ENCODE peak calls at places on chromosomes 7 and 10, in seven cellular contexts. T, X, Z, U, V, R and P are unnamed samples.

GRCh38 chr10:132915411-132915810 is 27.0 kb downstream of the CFAP46 start:
- DNase-seq in T (no peak), X (no peak), Z (no peak), U (no peak), V (peak; percentile 34), R (no peak), P (peak; percentile 37)

GRCh38 chr10:47289921-47290320 is 10.1 kb upstream of the GDF10 start:
- DNase-seq in T (no peak), X (no peak), Z (no peak), U (no peak), V (no peak), R (no peak), P (no peak)

GRCh38 chr10:112006407-112006806 is 177.2 kb downstream of the GPAM start:
- DNase-seq in T (no peak), X (no peak), Z (no peak), U (no peak), V (no peak), R (no peak), P (no peak)

GRCh38 chr10:71927669-71928592 is 36.3 kb upstream of the CHST3 start:
- DNase-seq in T (no peak), X (no peak), Z (no peak), U (no peak), V (no peak), R (peak; percentile 38), P (no peak)

GRCh38 chr7:129989466-129989865 is 36.7 kb upstream of the UBE2H start:
- DNase-seq in T (no peak), X (no peak), Z (no peak), U (no peak), V (no peak), R (peak; percentile 10), P (no peak)

GRCh38 chr7:37408885-37409248 is 39.8 kb downstream of the ELMO1 start:
- DNase-seq in T (no peak), X (peak; percentile 16), Z (no peak), U (no peak), V (no peak), R (no peak), P (no peak)

GRCh38 chr10:126014309-126014708 is 117.9 kb downstream of the FANK1 start:
- DNase-seq in T (no peak), X (no peak), Z (peak; percentile 14), U (no peak), V (no peak), R (peak; percentile 50), P (no peak)

GRCh38 chr10:79328737-79329504 is 18.3 kb upstream of the PPIF start:
- DNase-seq in T (no peak), X (no peak), Z (no peak), U (no peak), V (no peak), R (no peak), P (peak; percentile 69)

GRCh38 chr7:130178251-130178650 is 27.0 kb downstream of the TMEM209 start:
- DNase-seq in T (no peak), X (no peak), Z (no peak), U (no peak), V (no peak), R (no peak), P (no peak)

GRCh38 chr10:119655566-119656001 is 4.4 kb downstream of the BAG3 start:
- DNase-seq in T (no peak), X (no peak), Z (peak; percentile 57), U (no peak), V (no peak), R (peak; percentile 80), P (no peak)

GRCh38 chr7:98724591-98724990 is 107.5 kb downstream of the NPTX2 start:
- DNase-seq in T (no peak), X (no peak), Z (no peak), U (no peak), V (no peak), R (no peak), P (no peak)

GRCh38 chr10:22022257-22023051 is 18.9 kb upstream of the DNAJC1 start:
- DNase-seq in T (no peak), X (no peak), Z (no peak), U (no peak), V (no peak), R (peak; percentile 93), P (no peak)

GRCh38 chr10:118501637-118502440 is 93.6 kb downstream of the PRLHR start:
- DNase-seq in T (no peak), X (no peak), Z (peak; percentile 6), U (no peak), V (no peak), R (peak; percentile 87), P (peak; percentile 71)

GRCh38 chr10:73590881-73591577 is at the start of gene USP54:
- DNase-seq in T (no peak), X (no peak), Z (peak; percentile 93), U (no peak), V (no peak), R (peak; percentile 82), P (no peak)

GRCh38 chr10:944034-944831 is 12.7 kb upstream of the LARP4B start:
- DNase-seq in T (no peak), X (peak; percentile 40), Z (peak; percentile 47), U (no peak), V (no peak), R (peak; percentile 26), P (no peak)

GRCh38 chr10:78700413-78700812 is 368.4 kb upstream of the ZMIZ1 start:
- DNase-seq in T (no peak), X (no peak), Z (no peak), U (no peak), V (no peak), R (peak; percentile 47), P (no peak)

GRCh38 chr10:131621784-131622624 is 278.8 kb upstream of the PPP2R2D start:
- DNase-seq in T (no peak), X (no peak), Z (no peak), U (no peak), V (no peak), R (no peak), P (no peak)

GRCh38 chr10:44589181-44589884 is 204.4 kb upstream of the CXCL12 start:
- DNase-seq in T (no peak), X (no peak), Z (no peak), U (no peak), V (no peak), R (no peak), P (no peak)

GRCh38 chr7:10475940-10476641 is 497.6 kb upstream of the PHF14 start:
- DNase-seq in T (no peak), X (no peak), Z (no peak), U (no peak), V (no peak), R (no peak), P (no peak)

GRCh38 chr10:51063659-51064535 is 10.4 kb upstream of the PRKG1 start:
- DNase-seq in T (no peak), X (no peak), Z (peak; percentile 59), U (no peak), V (no peak), R (peak; percentile 78), P (no peak)

GRCh38 chr10:122990278-122990677 is 10.1 kb downstream of the PSTK start:
- DNase-seq in T (no peak), X (no peak), Z (peak; percentile 9), U (no peak), V (no peak), R (no peak), P (no peak)

GRCh38 chr10:12806228-12807095 is 195.1 kb downstream of the CCDC3 start:
- DNase-seq in T (no peak), X (no peak), Z (no peak), U (no peak), V (no peak), R (no peak), P (no peak)

GRCh38 chr10:103812004-103812403 is 43.4 kb downstream of the SH3PXD2A start:
- DNase-seq in T (no peak), X (no peak), Z (no peak), U (no peak), V (no peak), R (no peak), P (no peak)

GRCh38 chr10:48440771-48441170 is 134.3 kb downstream of the MAPK8 start:
- DNase-seq in T (no peak), X (no peak), Z (no peak), U (no peak), V (no peak), R (no peak), P (no peak)

GRCh38 chr7:93006480-93007095 is 111.2 kb downstream of the SAMD9 start:
- DNase-seq in T (no peak), X (no peak), Z (peak; percentile 24), U (no peak), V (no peak), R (peak; percentile 2), P (no peak)

GRCh38 chr7:11193131-11193867 is 219.6 kb downstream of the PHF14 start:
- DNase-seq in T (peak; percentile 19), X (no peak), Z (peak; percentile 51), U (peak; percentile 25), V (peak; percentile 90), R (peak; percentile 75), P (no peak)

GRCh38 chr10:96721207-96721572 is 876 bp upstream of the PIK3AP1 start:
- DNase-seq in T (no peak), X (no peak), Z (no peak), U (no peak), V (no peak), R (no peak), P (no peak)

GRCh38 chr10:127243490-127244272 is 47.3 kb upstream of the INSYN2A start:
- DNase-seq in T (no peak), X (no peak), Z (peak; percentile 35), U (peak; percentile 12), V (no peak), R (peak; percentile 52), P (no peak)

GRCh38 chr7:27922907-27923306 is 182.9 kb downstream of the TAX1BP1 start:
- DNase-seq in T (no peak), X (no peak), Z (peak; percentile 88), U (no peak), V (no peak), R (no peak), P (no peak)

GRCh38 chr10:86659721-86660438 is 5.5 kb downstream of the OPN4 start:
- DNase-seq in T (no peak), X (no peak), Z (peak; percentile 28), U (peak; percentile 7), V (no peak), R (no peak), P (peak; percentile 45)

GRCh38 chr7:36881206-36881605 is 156.9 kb upstream of the AOAH start:
- DNase-seq in T (peak; percentile 17), X (no peak), Z (no peak), U (no peak), V (no peak), R (peak; percentile 17), P (no peak)

GRCh38 chr10:119135517-119135890 is 30.0 kb downstream of the SFXN4 start:
- DNase-seq in T (no peak), X (no peak), Z (no peak), U (no peak), V (no peak), R (peak; percentile 95), P (no peak)

GRCh38 chr7:34653787-34654186 is 4.2 kb upstream of the NPSR1 start:
- DNase-seq in T (no peak), X (no peak), Z (no peak), U (no peak), V (no peak), R (no peak), P (no peak)

GRCh38 chr10:4280481-4281206 is 495.6 kb upstream of the KLF6 start:
- DNase-seq in T (no peak), X (no peak), Z (peak; percentile 24), U (no peak), V (no peak), R (peak; percentile 29), P (no peak)

GRCh38 chr7:38069052-38069451 is 109.0 kb upstream of the STARD3NL start:
- DNase-seq in T (peak; percentile 6), X (no peak), Z (no peak), U (no peak), V (no peak), R (no peak), P (no peak)

GRCh38 chr10:15262036-15262713 is 93.7 kb upstream of the NMT2 start:
- DNase-seq in T (no peak), X (no peak), Z (peak; percentile 25), U (no peak), V (no peak), R (peak; percentile 57), P (no peak)

GRCh38 chr10:106557951-106558733 is 606.4 kb downstream of the SORCS1 start:
- DNase-seq in T (no peak), X (no peak), Z (no peak), U (no peak), V (no peak), R (peak; percentile 50), P (no peak)

GRCh38 chr7:54823776-54824175 is 64.8 kb upstream of the SEC61G start:
- DNase-seq in T (no peak), X (no peak), Z (no peak), U (no peak), V (no peak), R (no peak), P (no peak)